ENCODE peak calls at places on chromosomes 13 and 19, in four cellular contexts. M is activated T-helper 1 cell treated with Interleukin-2 at 50 U/mL for 16 hours, V is tibial nerve, D is cardiac fibroblast. Z is an unnamed sample.

GRCh38 chr13:32914686-32915085 is 101.5 kb upstream of the KL start:
- DNase-seq in M (no peak), V (no peak), D (no peak), Z (no peak)

GRCh38 chr13:112903606-112904195 is 65.3 kb upstream of the MCF2L start:
- DNase-seq in M (no peak), V (no peak), D (no peak), Z (no peak)

GRCh38 chr13:44140146-44140545 is 233.5 kb upstream of the SERP2 start:
- DNase-seq in M (no peak), V (no peak), D (no peak), Z (no peak)

GRCh38 chr13:60765700-60766411 is 368.8 kb downstream of the TDRD3 start:
- DNase-seq in M (no peak), V (no peak), D (peak), Z (no peak)

GRCh38 chr19:30028118-30028991 is 86.3 kb downstream of the URI1 start:
- DNase-seq in M (no peak), V (no peak), D (no peak), Z (no peak)

GRCh38 chr13:39415403-39415802 is 187.6 kb downstream of the LHFPL6 start:
- DNase-seq in M (no peak), V (no peak), D (peak), Z (peak)

GRCh38 chr19:18650048-18650435 is 13.2 kb downstream of the KLHL26 start:
- DNase-seq in M (no peak), V (peak), D (peak), Z (peak)

GRCh38 chr13:110266983-110267382 is 40.0 kb downstream of the COL4A1 start:
- DNase-seq in M (no peak), V (no peak), D (no peak), Z (no peak)

GRCh38 chr13:36154567-36155231 is 23.5 kb upstream of the DCLK1 start:
- DNase-seq in M (no peak), V (no peak), D (peak), Z (peak)

GRCh38 chr13:109275848-109276247 is 510.5 kb downstream of the IRS2 start:
- DNase-seq in M (no peak), V (no peak), D (no peak), Z (no peak)

GRCh38 chr13:112859817-112860190 is 109.2 kb upstream of the MCF2L start:
- DNase-seq in M (no peak), V (peak), D (peak), Z (no peak)

GRCh38 chr19:17048885-17049453 is 22.4 kb upstream of the CPAMD8 start:
- DNase-seq in M (no peak), V (no peak), D (no peak), Z (no peak)

GRCh38 chr13:114152831-114153371 is 20.5 kb upstream of the RASA3 start:
- DNase-seq in M (no peak), V (no peak), D (no peak), Z (no peak)

GRCh38 chr13:72469932-72470331 is 257.5 kb downstream of the MZT1 start:
- DNase-seq in M (no peak), V (no peak), D (no peak), Z (no peak)

GRCh38 chr13:37443538-37443937 is 155.0 kb downstream of the POSTN start:
- DNase-seq in M (no peak), V (no peak), D (peak), Z (no peak)

GRCh38 chr13:44622259-44622658 is 46.1 kb upstream of the TSC22D1 start:
- DNase-seq in M (no peak), V (no peak), D (peak), Z (no peak)